ENCODE peak calls at places on chromosomes 16 and 17, in five cellular contexts. G is adrenal gland, Q is ELR, W is AG04450, F is upper lobe of right lung. Y is an unnamed sample.

GRCh38 chr16:83660282-83660681 is 147.5 kb upstream of the HSBP1 start:
- DNase-seq in G (no peak), Q (no peak), W (no peak), F (no peak), Y (no peak)

GRCh38 chr17:81463506-81463905 is 49.1 kb downstream of the ACTG1 start:
- DNase-seq in G (no peak), Q (no peak), W (no peak), F (no peak), Y (no peak)

GRCh38 chr17:78899361-78900260 is 3.4 kb downstream of the CEP295NL start:
- DNase-seq in G (no peak), Q (no peak), W (no peak), F (peak; percentile 85), Y (no peak)

GRCh38 chr17:50123649-50124349 is 6.2 kb downstream of the SAMD14 start:
- DNase-seq in G (no peak), Q (no peak), W (no peak), F (no peak), Y (no peak)

GRCh38 chr17:83149761-83150251 is 70.4 kb downstream of the METRNL start:
- DNase-seq in G (no peak), Q (peak; percentile 40), W (no peak), F (no peak), Y (no peak)

GRCh38 chr17:601462-602303 is 113.0 kb downstream of the VPS53 start:
- DNase-seq in G (peak; percentile 25), Q (no peak), W (peak; percentile 59), F (no peak), Y (no peak)

GRCh38 chr17:76700627-76701470 is 9.9 kb downstream of the MXRA7 start:
- DNase-seq in G (peak; percentile 67), Q (peak; percentile 90), W (peak; percentile 57), F (no peak), Y (no peak)

GRCh38 chr17:5031365-5032082 is 3.7 kb downstream of the SLC52A1 start:
- DNase-seq in G (peak; percentile 71), Q (peak; percentile 87), W (peak; percentile 26), F (peak; percentile 92), Y (peak; percentile 62)

GRCh38 chr17:58002154-58002553 is 4.9 kb downstream of the SRSF1 start:
- DNase-seq in G (no peak), Q (no peak), W (no peak), F (no peak), Y (no peak)

GRCh38 chr17:39870776-39871175 is 2.8 kb downstream of the ZPBP2 start:
- DNase-seq in G (no peak), Q (no peak), W (no peak), F (no peak), Y (no peak)

GRCh38 chr16:29862884-29863668 is at the start of gene CDIPT:
- DNase-seq in G (peak; percentile 92), Q (peak; percentile 98), W (peak; percentile 93), F (peak; percentile 94), Y (peak; percentile 98)

GRCh38 chr17:57380055-57380356 is 123.7 kb downstream of the MSI2 start:
- DNase-seq in G (no peak), Q (no peak), W (no peak), F (no peak), Y (no peak)

GRCh38 chr16:1437606-1438005 is 6.7 kb downstream of the PERCC1 start:
- DNase-seq in G (no peak), Q (no peak), W (no peak), F (no peak), Y (no peak)

GRCh38 chr17:82787081-82787848 is 35.4 kb downstream of the TBCD start:
- DNase-seq in G (no peak), Q (no peak), W (no peak), F (no peak), Y (no peak)

GRCh38 chr17:54898576-54898975 is 2.1 kb upstream of the TOM1L1 start:
- DNase-seq in G (no peak), Q (no peak), W (no peak), F (no peak), Y (no peak)

GRCh38 chr16:68645494-68646388 is 631 bp downstream of the CDH3 start:
- DNase-seq in G (no peak), Q (no peak), W (no peak), F (peak; percentile 67), Y (no peak)

GRCh38 chr16:12016166-12016947 is 39.8 kb downstream of the SNX29 start:
- DNase-seq in G (no peak), Q (peak; percentile 22), W (no peak), F (no peak), Y (no peak)

GRCh38 chr17:30236807-30237206 is 1.3 kb upstream of the SLC6A4 start:
- DNase-seq in G (peak; percentile 39), Q (peak; percentile 62), W (no peak), F (peak; percentile 83), Y (peak; percentile 7)

GRCh38 chr17:15919466-15919865 is 25.5 kb upstream of the ADORA2B start:
- DNase-seq in G (no peak), Q (no peak), W (no peak), F (no peak), Y (no peak)

GRCh38 chr16:82672676-82673075 is 45.9 kb downstream of the CDH13 start:
- DNase-seq in G (no peak), Q (peak; percentile 44), W (no peak), F (no peak), Y (no peak)

GRCh38 chr16:47037396-47037745 is 63.9 kb upstream of the DNAJA2 start:
- DNase-seq in G (no peak), Q (no peak), W (no peak), F (no peak), Y (no peak)

GRCh38 chr17:17900615-17901520 is 64.1 kb upstream of the SREBF1 start:
- DNase-seq in G (peak; percentile 86), Q (peak; percentile 93), W (peak; percentile 65), F (peak; percentile 81), Y (peak; percentile 78)

GRCh38 chr16:89921699-89922476 is 1.3 kb upstream of the TUBB3 start:
- DNase-seq in G (peak; percentile 80), Q (peak; percentile 99), W (peak; percentile 86), F (peak; percentile 80), Y (peak; percentile 78)

GRCh38 chr16:10080031-10080772 is 102.0 kb downstream of the GRIN2A start:
- DNase-seq in G (peak; percentile 57), Q (peak; percentile 93), W (no peak), F (no peak), Y (peak; percentile 15)

GRCh38 chr16:2428051-2428786 is 1.0 kb upstream of the CCNF start:
- DNase-seq in G (peak; percentile 39), Q (peak; percentile 44), W (no peak), F (peak; percentile 77), Y (no peak)

GRCh38 chr16:56192971-56193936 is 2.0 kb downstream of the GNAO1 start:
- DNase-seq in G (no peak), Q (no peak), W (no peak), F (no peak), Y (no peak)

Y was measured in HCT116.